ENCODE peak calls at places on chromosomes 1 and 21, in four cellular contexts. Q is left lung, B is SJSA1, S is globus pallidus. W is an unnamed sample.

GRCh38 chr1:95733671-95734070 is 499.7 kb downstream of the RWDD3 start:
- DNase-seq in Q (no peak), B (no peak), S (no peak), W (no peak)

GRCh38 chr1:204520834-204521709 is 4.9 kb downstream of the MDM4 start:
- DNase-seq in Q (no peak), B (no peak), S (no peak), W (no peak)

GRCh38 chr1:222582099-222582774 is 7.5 kb downstream of the TAF1A start:
- DNase-seq in Q (no peak), B (no peak), S (no peak), W (no peak)

GRCh38 chr1:2087766-2088165 is 37.6 kb downstream of the PRKCZ start:
- DNase-seq in Q (no peak), B (no peak), S (peak; percentile 91), W (no peak)

GRCh38 chr1:2355408-2356261 is 35.7 kb downstream of the MORN1 start:
- DNase-seq in Q (no peak), B (no peak), S (no peak), W (no peak)

GRCh38 chr1:33866286-33866685 is 2.4 kb downstream of the HMGB4 start:
- DNase-seq in Q (no peak), B (peak; percentile 78), S (no peak), W (no peak)

GRCh38 chr1:53766194-53766748 is 27.3 kb upstream of the GLIS1 start:
- DNase-seq in Q (no peak), B (no peak), S (no peak), W (no peak)

GRCh38 chr21:38123626-38124025 is 133.2 kb upstream of the KCNJ15 start:
- DNase-seq in Q (no peak), B (no peak), S (no peak), W (no peak)

GRCh38 chr1:53370369-53370961 is 42.6 kb upstream of the LRP8 start:
- DNase-seq in Q (peak; percentile 21), B (peak; percentile 39), S (no peak), W (no peak)

GRCh38 chr1:37394574-37395464 is 79.6 kb upstream of the ZC3H12A start:
- DNase-seq in Q (no peak), B (no peak), S (no peak), W (no peak)

GRCh38 chr1:12326986-12327385 is 97.2 kb downstream of the VPS13D start:
- DNase-seq in Q (no peak), B (no peak), S (no peak), W (no peak)

GRCh38 chr1:58898739-58899580 is 115.1 kb upstream of the JUN start:
- DNase-seq in Q (peak; percentile 64), B (no peak), S (no peak), W (no peak)

GRCh38 chr1:59897165-59897564 is 29.4 kb downstream of the CYP2J2 start:
- DNase-seq in Q (no peak), B (no peak), S (no peak), W (no peak)

GRCh38 chr21:44363278-44363677 is 9.9 kb downstream of the TRPM2 start:
- DNase-seq in Q (no peak), B (no peak), S (no peak), W (no peak)

GRCh38 chr1:8274396-8274795 is 43.5 kb upstream of the SLC45A1 start:
- DNase-seq in Q (no peak), B (no peak), S (no peak), W (no peak)

GRCh38 chr1:155794605-155795265 is 62.3 kb downstream of the GON4L start:
- DNase-seq in Q (no peak), B (no peak), S (no peak), W (no peak)

GRCh38 chr1:74772945-74773344 is 40.0 kb downstream of the TYW3 start:
- DNase-seq in Q (no peak), B (no peak), S (no peak), W (no peak)

GRCh38 chr1:23524716-23525401 is 6.2 kb downstream of the E2F2 start:
- DNase-seq in Q (no peak), B (no peak), S (no peak), W (peak; percentile 50)